ENCODE peak calls at places on chromosome 5, in nine cellular contexts. R, I, E, V, Z, M, Q, U and A are unnamed samples. For H3K4me1, the result is how much of the 10 kb centered on the place peaks cover.

GRCh38 chr5:132962429-132962928 is 955 bp downstream of the AFF4 start:
- DNase-seq in R (no peak), I (no peak), E (peak), V (peak), Z (no peak), M (peak), Q (peak), U (peak), A (no peak)

GRCh38 chr5:66538126-66538525 is 58.1 kb upstream of the MAST4 start:
- DNase-seq in R (no peak), I (no peak), E (no peak), V (no peak), Z (no peak), M (no peak), Q (no peak), U (no peak), A (no peak)

GRCh38 chr5:7405277-7405676 is 9.3 kb downstream of the ADCY2 start:
- DNase-seq in R (no peak), I (no peak), E (no peak), V (no peak), Z (no peak), M (no peak), Q (no peak), U (no peak), A (no peak)

GRCh38 chr5:83608122-83608521 is 112.5 kb downstream of the HAPLN1 start:
- DNase-seq in R (no peak), I (no peak), E (peak), V (peak), Z (peak), M (peak), Q (peak), U (peak), A (no peak)

GRCh38 chr5:55564716-55565115 is 30.0 kb upstream of the PLPP1 start:
- DNase-seq in R (no peak), I (no peak), E (no peak), V (no peak), Z (no peak), M (no peak), Q (no peak), U (no peak), A (no peak)

GRCh38 chr5:134561871-134562296 is 36.4 kb downstream of the JADE2 start:
- DNase-seq in R (no peak), I (peak), E (no peak), V (peak), Z (peak), M (peak), Q (no peak), U (peak), A (no peak)

GRCh38 chr5:111548992-111549649 is 36.8 kb upstream of the STARD4 start:
- DNase-seq in R (no peak), I (no peak), E (no peak), V (no peak), Z (peak), M (peak), Q (peak), U (no peak), A (no peak)

GRCh38 chr5:107023732-107024131 is 647.0 kb downstream of the EFNA5 start:
- DNase-seq in R (no peak), I (no peak), E (no peak), V (no peak), Z (no peak), M (no peak), Q (no peak), U (no peak), A (no peak)

GRCh38 chr5:81045389-81045807 is 85.2 kb downstream of the RASGRF2 start:
- DNase-seq in R (no peak), I (no peak), E (no peak), V (no peak), Z (no peak), M (no peak), Q (no peak), U (no peak), A (no peak)

GRCh38 chr5:37836173-37837100 is 3.4 kb downstream of the GDNF start:
- DNase-seq in R (no peak), I (peak), E (no peak), V (peak), Z (no peak), M (peak), Q (no peak), U (no peak), A (no peak)

GRCh38 chr5:173290477-173291131 is 37.6 kb downstream of the STC2 start:
- DNase-seq in R (peak), I (no peak), E (no peak), V (no peak), Z (no peak), M (peak), Q (no peak), U (no peak), A (no peak)

GRCh38 chr5:143135832-143136551 is 267.5 kb downstream of the NR3C1 start:
- DNase-seq in R (no peak), I (no peak), E (no peak), V (no peak), Z (peak), M (peak), Q (no peak), U (no peak), A (peak)

GRCh38 chr5:181204561-181205401 is at the start of gene TRIM7:
- DNase-seq in R (peak), I (peak), E (peak), V (peak), Z (peak), M (peak), Q (peak), U (no peak), A (no peak)

GRCh38 chr5:34534237-34535108 is 121.7 kb upstream of the RAI14 start:
- DNase-seq in R (no peak), I (no peak), E (no peak), V (no peak), Z (no peak), M (peak), Q (no peak), U (no peak), A (no peak)

GRCh38 chr5:31554552-31554951 is 22.5 kb downstream of the C5orf22 start:
- DNase-seq in R (no peak), I (no peak), E (no peak), V (no peak), Z (no peak), M (peak), Q (no peak), U (no peak), A (no peak)

GRCh38 chr5:5481206-5481605 is 58.7 kb downstream of the ICE1 start:
- DNase-seq in R (no peak), I (no peak), E (no peak), V (no peak), Z (no peak), M (no peak), Q (no peak), U (no peak), A (peak)

GRCh38 chr5:39138892-39139291 is 64.7 kb upstream of the RICTOR start:
- DNase-seq in R (no peak), I (no peak), E (no peak), V (peak), Z (no peak), M (peak), Q (no peak), U (no peak), A (no peak)

GRCh38 chr5:169474226-169474625 is 109.3 kb upstream of the SPDL1 start:
- DNase-seq in R (no peak), I (no peak), E (no peak), V (no peak), Z (no peak), M (no peak), Q (no peak), U (no peak), A (no peak)

DNA sequence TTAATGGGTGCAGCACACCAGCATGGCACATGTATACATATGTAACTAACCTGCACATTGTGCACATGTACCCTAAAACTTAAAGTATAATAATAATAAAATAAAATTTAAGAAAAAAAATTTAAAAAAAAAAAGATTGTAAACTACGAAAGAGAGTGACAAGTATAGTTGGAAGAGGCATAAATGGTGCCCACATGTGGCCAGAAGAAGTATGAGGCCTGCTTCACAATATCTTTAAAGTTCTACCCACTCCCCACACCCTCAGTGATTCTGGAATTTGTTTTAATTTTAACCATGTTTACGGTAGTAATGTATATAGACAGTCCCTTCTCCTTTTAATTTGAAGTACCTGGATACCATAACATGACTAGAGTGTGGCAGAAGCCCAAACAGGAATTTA is 172.7 kb downstream of the CHSY3 start:
- DNase-seq in R (no peak), I (no peak), E (no peak), V (no peak), Z (no peak), M (no peak), Q (no peak), U (no peak), A (no peak)
- H3K4me1 ChIP-seq in R (under half), I (under half), E (under half), V (under half), Z (under half), M (under half), Q (under half), U (under half), A (under half)

GRCh38 chr5:611731-612486 is at the start of gene CEP72:
- DNase-seq in R (peak), I (peak), E (peak), V (peak), Z (peak), M (peak), Q (peak), U (peak), A (peak)
- TF ChIP-seq POLR2A in R (no peak), I (no peak), E (no peak), V (peak), Z (no peak), M (peak), Q (no peak), U (no peak), A (no peak)

GRCh38 chr5:178122346-178122745 is 8.5 kb upstream of the RMND5B start:
- DNase-seq in R (no peak), I (no peak), E (no peak), V (no peak), Z (no peak), M (no peak), Q (no peak), U (no peak), A (no peak)

GRCh38 chr5:178120661-178121357 is 7.5 kb downstream of the N4BP3 start:
- DNase-seq in R (peak), I (peak), E (peak), V (peak), Z (peak), M (peak), Q (peak), U (no peak), A (peak)

GRCh38 chr5:178119915-178120660 is 6.8 kb downstream of the N4BP3 start:
- DNase-seq in R (no peak), I (no peak), E (no peak), V (no peak), Z (no peak), M (no peak), Q (no peak), U (no peak), A (no peak)

GRCh38 chr5:178123094-178123986 is 7.5 kb upstream of the RMND5B start:
- DNase-seq in R (no peak), I (no peak), E (no peak), V (no peak), Z (no peak), M (no peak), Q (no peak), U (no peak), A (no peak)

DNA sequence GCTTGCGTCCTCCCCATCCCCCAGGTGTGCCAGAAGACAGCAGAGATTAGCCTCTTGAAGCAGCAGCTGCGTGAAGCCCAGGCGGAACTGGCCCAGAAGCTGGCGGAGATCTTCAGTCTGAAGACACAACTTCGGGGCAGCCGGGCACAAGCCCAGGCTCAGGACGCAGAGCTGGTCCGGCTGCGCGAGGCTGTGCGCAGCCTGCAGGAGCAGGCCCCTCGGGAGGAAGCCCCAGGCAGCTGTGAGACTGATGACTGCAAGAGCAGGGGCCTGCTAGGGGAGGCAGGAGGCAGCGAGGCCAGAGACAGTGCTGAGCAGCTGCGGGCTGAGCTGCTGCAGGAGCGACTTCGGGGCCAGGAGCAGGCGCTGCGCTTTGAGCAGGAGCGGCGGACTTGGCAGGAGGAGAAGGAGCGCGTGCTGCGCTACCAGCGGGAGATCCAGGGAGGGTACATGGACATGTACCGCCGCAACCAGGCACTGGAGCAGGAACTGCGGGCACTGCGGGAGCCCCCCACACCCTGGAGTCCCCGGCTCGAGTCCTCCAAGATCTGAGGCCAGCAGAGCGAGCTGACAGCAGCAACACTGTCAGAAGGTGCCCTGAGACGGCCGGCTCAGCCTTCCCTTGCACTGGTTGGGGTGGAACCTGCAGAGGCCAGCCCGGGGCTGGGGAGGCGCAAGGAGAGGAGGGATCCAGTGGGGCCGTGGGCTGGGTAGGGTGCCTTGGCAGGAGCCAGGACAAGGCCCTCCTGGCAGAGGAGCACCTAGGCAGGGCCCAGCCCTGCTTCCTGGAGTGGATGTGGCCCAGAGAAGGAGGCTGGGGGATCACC is 8.3 kb downstream of the N4BP3 start:
- DNase-seq in R (peak), I (no peak), E (peak), V (no peak), Z (no peak), M (no peak), Q (no peak), U (no peak), A (peak)
- H3K4me1 ChIP-seq in R (under half), I (under half), E (under half), V (under half), Z (under half), M (under half), Q (under half), U (under half), A (under half)

GRCh38 chr5:176364765-176365662 is at the start of gene ARL10:
- DNase-seq in R (no peak), I (peak), E (peak), V (no peak), Z (no peak), M (peak), Q (peak), U (no peak), A (no peak)
- TF ChIP-seq POLR2A in R (no peak), I (no peak), E (no peak), V (no peak), Z (no peak), M (no peak), Q (no peak), U (no peak), A (peak)

GRCh38 chr5:62312036-62312435 is 6.0 kb downstream of the KIF2A start:
- DNase-seq in R (no peak), I (no peak), E (no peak), V (no peak), Z (no peak), M (no peak), Q (no peak), U (no peak), A (no peak)

GRCh38 chr5:62316110-62316509 is 10.1 kb downstream of the KIF2A start:
- DNase-seq in R (no peak), I (no peak), E (no peak), V (no peak), Z (no peak), M (peak), Q (no peak), U (no peak), A (no peak)

GRCh38 chr5:62315376-62316049 is 9.5 kb downstream of the KIF2A start:
- DNase-seq in R (no peak), I (no peak), E (no peak), V (no peak), Z (no peak), M (peak), Q (no peak), U (no peak), A (no peak)

GRCh38 chr5:62312674-62313073 is 6.7 kb downstream of the KIF2A start:
- DNase-seq in R (no peak), I (no peak), E (no peak), V (no peak), Z (no peak), M (no peak), Q (no peak), U (no peak), A (no peak)

GRCh38 chr5:62314431-62314830 is 8.4 kb downstream of the KIF2A start:
- DNase-seq in R (no peak), I (no peak), E (no peak), V (no peak), Z (no peak), M (no peak), Q (no peak), U (no peak), A (no peak)
- H3K4me1 ChIP-seq in R (under half), I (under half), E (under half), V (under half), Z (under half), M (under half), Q (under half), U (under half), A (under half)

GRCh38 chr5:154937718-154938466 is at the start of gene GEMIN5:
- DNase-seq in R (peak), I (peak), E (peak), V (peak), Z (peak), M (peak), Q (peak), U (peak), A (peak)
- TF ChIP-seq POLR2A in R (peak), I (peak), E (no peak), V (peak), Z (no peak), M (no peak), Q (peak), U (peak), A (peak)

GRCh38 chr5:18560602-18561001 is 926.3 kb downstream of the TAF11L14 start:
- DNase-seq in R (no peak), I (no peak), E (no peak), V (no peak), Z (no peak), M (no peak), Q (no peak), U (no peak), A (no peak)
- H3K4me1 ChIP-seq in R (under half), I (under half), E (under half), V (under half), Z (under half), M (under half), Q (under half), U (under half), A (under half)

GRCh38 chr5:68708842-68709170 is 385.0 kb upstream of the SLC30A5 start:
- DNase-seq in R (no peak), I (no peak), E (no peak), V (no peak), Z (no peak), M (no peak), Q (no peak), U (no peak), A (no peak)

GRCh38 chr5:68711311-68712200 is 382.3 kb upstream of the SLC30A5 start:
- DNase-seq in R (no peak), I (no peak), E (no peak), V (no peak), Z (no peak), M (no peak), Q (no peak), U (no peak), A (peak)

GRCh38 chr5:68709229-68709628 is 384.6 kb upstream of the SLC30A5 start:
- DNase-seq in R (no peak), I (no peak), E (peak), V (no peak), Z (no peak), M (no peak), Q (no peak), U (no peak), A (peak)

GRCh38 chr5:68708156-68708841 is 385.5 kb upstream of the SLC30A5 start:
- DNase-seq in R (no peak), I (no peak), E (no peak), V (no peak), Z (no peak), M (no peak), Q (no peak), U (no peak), A (no peak)

DNA sequence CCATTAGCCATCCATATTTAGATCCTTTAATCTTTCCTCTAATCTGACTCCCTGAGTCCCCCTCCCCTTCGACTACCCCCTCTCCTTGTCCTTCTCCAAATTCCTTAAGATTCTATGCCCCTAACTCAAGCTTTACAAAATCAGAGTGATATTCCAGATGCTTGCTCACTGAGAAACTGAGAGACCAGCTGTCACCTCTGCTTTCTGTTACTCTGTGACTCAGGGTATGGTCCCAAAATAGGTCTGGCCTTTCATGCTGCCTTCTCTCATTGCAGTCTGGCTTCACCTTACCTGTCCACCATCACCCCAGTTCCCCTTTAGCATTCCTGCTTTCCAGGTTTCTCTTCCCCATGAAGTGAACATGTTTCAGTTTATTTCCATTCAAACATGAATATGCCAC is 383.3 kb upstream of the SLC30A5 start:
- DNase-seq in R (no peak), I (no peak), E (no peak), V (no peak), Z (no peak), M (no peak), Q (no peak), U (no peak), A (peak)
- TF ChIP-seq POLR2A in R (no peak), I (no peak), E (no peak), V (no peak), Z (no peak), M (no peak), Q (no peak), U (no peak), A (peak)